ENCODE peak calls at places on chromosomes 3 and 15, in eight cellular contexts. B, I, U, G, C, H, F and A are unnamed samples.

GRCh38 chr15:79117442-79118204 is 27.0 kb upstream of the RASGRF1 start:
- DNase-seq in B (no peak), I (no peak), U (no peak), G (no peak), C (no peak), H (no peak), F (no peak), A (no peak)

GRCh38 chr3:71874618-71875017 is 89.7 kb upstream of the PROK2 start:
- DNase-seq in B (no peak), I (no peak), U (no peak), G (no peak), C (no peak), H (no peak), F (no peak), A (no peak)

GRCh38 chr15:51223771-51224229 is 114.6 kb downstream of the CYP19A1 start:
- DNase-seq in B (peak), I (no peak), U (peak), G (peak), C (no peak), H (no peak), F (no peak), A (no peak)

GRCh38 chr3:50657816-50658215 is 16.9 kb upstream of the DOCK3 start:
- DNase-seq in B (no peak), I (no peak), U (no peak), G (no peak), C (no peak), H (no peak), F (no peak), A (no peak)

GRCh38 chr3:59126436-59126835 is 76.6 kb upstream of the CFAP20DC start:
- DNase-seq in B (no peak), I (no peak), U (no peak), G (no peak), C (no peak), H (no peak), F (no peak), A (no peak)

GRCh38 chr3:136631424-136631823 is 120.8 kb downstream of the STAG1 start:
- DNase-seq in B (no peak), I (no peak), U (no peak), G (no peak), C (no peak), H (no peak), F (no peak), A (no peak)

GRCh38 chr3:48428863-48429415 is 947 bp downstream of the PLXNB1 start:
- DNase-seq in B (peak), I (no peak), U (no peak), G (peak), C (no peak), H (peak), F (no peak), A (no peak)

GRCh38 chr15:94177112-94177511 is 54.2 kb upstream of the MCTP2 start:
- DNase-seq in B (peak), I (no peak), U (no peak), G (no peak), C (no peak), H (no peak), F (no peak), A (no peak)

GRCh38 chr15:40722934-40723333 is 28.0 kb downstream of the RAD51 start:
- DNase-seq in B (peak), I (no peak), U (no peak), G (no peak), C (no peak), H (no peak), F (no peak), A (no peak)

GRCh38 chr3:58375209-58375608 is 42.5 kb downstream of the PXK start:
- DNase-seq in B (no peak), I (no peak), U (no peak), G (no peak), C (no peak), H (no peak), F (no peak), A (no peak)

GRCh38 chr3:38139652-38140051 is 1.2 kb downstream of the MYD88 start:
- DNase-seq in B (no peak), I (no peak), U (no peak), G (no peak), C (no peak), H (no peak), F (no peak), A (peak)

GRCh38 chr15:77571741-77572140 is 61.0 kb downstream of the LINGO1 start:
- DNase-seq in B (no peak), I (no peak), U (no peak), G (no peak), C (no peak), H (no peak), F (no peak), A (no peak)
- H3K27ac ChIP-seq in B (no peak), I (no peak), U (no peak), G (no peak), C (no peak), H (no peak), F (no peak), A (no peak)

DNA sequence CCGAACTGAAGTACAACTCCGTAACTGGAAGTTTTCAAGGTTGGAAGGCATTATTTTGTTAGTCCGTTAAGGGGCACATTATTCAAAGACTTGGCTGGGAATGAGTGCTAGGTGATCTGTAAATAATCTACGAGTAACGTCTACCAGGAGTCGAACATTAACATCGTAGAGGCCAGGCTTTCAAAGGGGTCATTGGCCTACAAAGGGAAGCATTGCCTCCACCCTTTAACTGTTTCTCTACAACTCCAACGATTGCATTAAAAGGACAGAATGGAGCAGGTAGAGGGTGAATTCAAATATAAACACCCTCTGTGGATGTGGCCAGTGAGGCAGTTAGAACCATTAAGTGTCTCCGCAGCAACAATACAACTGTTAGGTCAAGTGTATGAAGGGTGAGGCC is 126.0 kb upstream of the LMOD3 start:
- DNase-seq in B (no peak), I (peak), U (no peak), G (no peak), C (no peak), H (peak), F (no peak), A (no peak)
- TF ChIP-seq POLR2A in B (no peak), I (no peak), U (no peak), G (no peak), C (no peak), H (no peak), F (no peak), A (no peak)

GRCh38 chr3:100125539-100125938 is 11.2 kb upstream of the FILIP1L start:
- DNase-seq in B (peak), I (no peak), U (no peak), G (no peak), C (no peak), H (no peak), F (no peak), A (no peak)

GRCh38 chr3:100124116-100124767 is 9.9 kb upstream of the FILIP1L start:
- DNase-seq in B (no peak), I (no peak), U (no peak), G (no peak), C (no peak), H (no peak), F (no peak), A (no peak)

GRCh38 chr3:100128565-100128964 is 14.3 kb upstream of the FILIP1L start:
- DNase-seq in B (no peak), I (no peak), U (no peak), G (no peak), C (no peak), H (no peak), F (no peak), A (no peak)

GRCh38 chr3:100127792-100128191 is 13.5 kb upstream of the FILIP1L start:
- DNase-seq in B (no peak), I (no peak), U (no peak), G (no peak), C (no peak), H (no peak), F (no peak), A (no peak)

GRCh38 chr3:100129944-100130343 is 15.6 kb upstream of the FILIP1L start:
- DNase-seq in B (no peak), I (no peak), U (no peak), G (no peak), C (no peak), H (no peak), F (no peak), A (no peak)
- H3K27ac ChIP-seq in B (no peak), I (no peak), U (no peak), G (no peak), C (no peak), H (no peak), F (no peak), A (no peak)

DNA sequence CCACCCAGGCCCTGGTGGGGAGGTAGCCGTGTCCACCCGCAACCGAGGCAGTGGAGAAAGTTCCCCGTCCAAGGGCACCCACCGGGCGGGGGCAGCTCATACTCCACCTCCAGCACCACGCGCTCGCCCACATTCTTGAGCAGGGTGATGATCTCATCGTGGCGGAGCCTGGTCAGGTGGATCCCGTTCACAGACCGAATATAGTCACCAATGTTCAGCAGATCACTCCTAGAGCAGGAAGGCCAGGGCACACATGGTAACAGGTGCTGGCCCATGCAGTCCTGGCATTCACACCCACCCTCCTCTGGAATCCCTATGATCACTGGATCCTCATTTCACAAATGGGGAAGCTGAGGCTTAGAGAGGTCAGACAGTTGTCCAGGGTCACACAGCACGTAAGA is 15.8 kb downstream of the GRIP2 start:
- DNase-seq in B (no peak), I (no peak), U (no peak), G (no peak), C (no peak), H (no peak), F (peak), A (no peak)
- TF ChIP-seq POLR2A in B (no peak), I (no peak), U (no peak), G (no peak), C (no peak), H (no peak), F (no peak), A (no peak)

GRCh38 chr3:3172627-3173026 is 6.9 kb downstream of the CRBN start:
- DNase-seq in B (no peak), I (no peak), U (no peak), G (no peak), C (no peak), H (no peak), F (no peak), A (no peak)
- H3K27ac ChIP-seq in B (no peak), I (no peak), U (no peak), G (peak), C (no peak), H (peak), F (peak), A (no peak)